ENCODE peak calls at places on chromosomes 16 and 17, in nine cellular contexts. E, W, K, L, V, R, U, J and I are unnamed samples.

GRCh38 chr16:87458424-87458915 is 34.4 kb downstream of the ZCCHC14 start:
- DNase-seq in R (no peak), U (no peak), W (no peak), E (no peak), L (no peak), V (no peak), J (no peak), K (no peak), I (no peak)

GRCh38 chr16:69384974-69385373 is 833 bp downstream of the TERF2 start:
- DNase-seq in W (no peak), R (no peak), K (no peak), L (no peak), V (no peak), U (no peak), E (no peak), J (no peak), I (no peak)

GRCh38 chr17:61567045-61567802 is 23.8 kb downstream of the NACA2 start:
- DNase-seq in W (peak), K (no peak), R (peak), V (no peak), J (no peak), U (no peak), E (no peak), L (no peak), I (no peak)

GRCh38 chr16:71337631-71338030 is 20.9 kb upstream of the CALB2 start:
- DNase-seq in E (no peak), L (no peak), U (no peak), R (no peak), K (no peak), W (no peak), J (no peak), V (no peak), I (no peak)

GRCh38 chr17:9298135-9298534 is 276.8 kb downstream of the NTN1 start:
- DNase-seq in J (no peak), U (no peak), L (no peak), V (no peak), R (no peak), E (no peak), K (no peak), W (no peak), I (no peak)

GRCh38 chr16:79188115-79188779 is 412.3 kb downstream of the MAF start:
- DNase-seq in E (no peak), J (no peak), U (no peak), L (no peak), W (no peak), K (no peak), V (no peak), R (no peak), I (no peak)

GRCh38 chr16:28067604-28068382 is 4.3 kb upstream of the GSG1L start:
- DNase-seq in J (no peak), L (no peak), E (no peak), K (peak), R (no peak), V (no peak), W (peak), U (no peak), I (no peak)

GRCh38 chr17:66717680-66718079 is 117.2 kb upstream of the CACNG5 start:
- DNase-seq in W (no peak), K (no peak), R (no peak), L (no peak), U (no peak), E (peak), V (no peak), J (no peak), I (peak)

GRCh38 chr17:59842901-59843652 is 49.7 kb downstream of the TUBD1 start:
- DNase-seq in J (no peak), K (peak), V (no peak), W (peak), L (peak), R (peak), E (peak), U (no peak), I (peak)

GRCh38 chr17:72407336-72408121 is 286.7 kb downstream of the SOX9 start:
- DNase-seq in L (peak), E (peak), U (no peak), W (peak), J (peak), R (peak), V (no peak), K (peak), I (peak)

GRCh38 chr17:74690409-74690825 is 22.3 kb downstream of the CD300LF start:
- DNase-seq in J (no peak), L (no peak), U (no peak), W (no peak), K (no peak), V (peak), R (no peak), E (peak), I (peak)

GRCh38 chr16:30356401-30357084 is 1.4 kb upstream of the CD2BP2 start:
- DNase-seq in K (no peak), R (no peak), W (peak), E (peak), L (no peak), V (no peak), J (no peak), U (no peak), I (no peak)
- H3K4me3 ChIP-seq in K (peak), R (peak), W (no peak), E (peak), L (no peak), V (peak), J (peak), U (peak), I (peak)

GRCh38 chr17:56845934-56846333 is 12.0 kb downstream of the DGKE start:
- DNase-seq in E (no peak), J (no peak), R (no peak), L (no peak), U (no peak), K (no peak), V (no peak), W (no peak), I (no peak)

GRCh38 chr17:56851008-56851407 is 17.1 kb downstream of the DGKE start:
- DNase-seq in E (no peak), R (no peak), W (no peak), V (no peak), J (no peak), U (no peak), K (no peak), L (no peak), I (no peak)

DNA sequence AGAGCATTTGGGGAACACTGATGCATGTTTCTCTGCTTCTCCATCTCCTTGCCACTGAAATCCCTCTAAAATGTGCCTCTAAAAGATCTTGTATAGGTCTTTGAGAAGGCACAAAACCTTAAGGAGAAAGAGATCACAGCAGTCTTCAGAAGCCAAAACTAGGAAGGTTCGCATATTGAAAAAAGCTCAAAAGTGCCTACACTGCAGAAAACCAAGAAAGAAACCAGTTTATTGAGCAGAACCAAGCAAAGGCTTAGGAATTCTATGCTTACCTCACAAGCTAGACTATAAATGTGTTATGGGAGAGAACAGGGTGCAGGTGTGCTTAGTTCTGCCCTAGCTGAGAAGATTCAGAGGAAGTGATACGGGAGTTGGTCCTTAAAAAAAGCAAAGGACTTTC is 16.6 kb downstream of the DGKE start:
- DNase-seq in J (no peak), R (no peak), L (no peak), U (no peak), W (no peak), E (no peak), V (no peak), K (no peak), I (no peak)
- H3K4me3 ChIP-seq in J (no peak), R (no peak), L (no peak), U (no peak), W (no peak), E (no peak), V (no peak), K (no peak), I (no peak)

GRCh38 chr17:42623732-42624596 is 14.5 kb downstream of the TUBG1 start:
- DNase-seq in V (no peak), E (no peak), K (no peak), L (no peak), U (no peak), R (peak), W (no peak), J (no peak), I (no peak)

GRCh38 chr17:42613699-42614295 is 4.3 kb downstream of the TUBG1 start:
- DNase-seq in V (no peak), E (no peak), L (no peak), W (no peak), R (no peak), J (no peak), K (no peak), U (no peak), I (no peak)

GRCh38 chr17:42617956-42618431 is 8.5 kb downstream of the TUBG1 start:
- DNase-seq in W (no peak), U (no peak), K (no peak), R (no peak), L (no peak), J (no peak), V (no peak), E (no peak), I (no peak)

DNA sequence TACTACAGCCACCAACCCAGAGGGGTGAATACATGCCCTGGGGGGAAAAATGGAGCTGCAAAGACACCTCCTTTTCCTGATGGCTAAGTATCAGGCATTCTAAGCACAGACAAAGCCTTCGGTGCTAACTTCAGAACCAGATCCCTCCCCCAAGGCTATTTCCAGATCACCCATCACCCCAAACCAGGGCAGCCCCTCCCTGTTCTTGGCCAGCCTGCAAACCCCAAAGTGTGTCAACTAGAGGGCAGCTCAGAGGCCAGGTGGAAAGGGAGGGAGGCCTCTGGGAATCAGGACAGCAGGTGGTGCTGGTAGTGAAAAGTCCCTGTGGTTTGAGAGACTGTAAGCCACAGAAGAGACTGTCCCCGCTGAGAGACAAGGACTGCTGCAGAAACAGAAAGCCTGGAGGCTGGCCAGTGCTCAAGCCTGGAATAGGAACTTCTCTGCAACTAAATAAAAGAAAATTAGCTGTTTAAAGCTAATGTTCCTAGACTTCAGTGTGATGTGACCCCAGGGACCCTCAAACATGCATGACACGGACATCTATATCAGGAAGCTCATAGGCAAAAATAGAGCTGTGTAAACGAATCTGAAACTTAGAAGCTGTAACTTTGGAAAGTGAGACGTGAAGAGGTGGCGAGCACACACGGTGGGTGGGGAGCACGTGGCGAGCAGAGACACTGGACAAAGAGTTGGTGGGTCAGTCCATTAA is 9.1 kb downstream of the TUBG1 start:
- DNase-seq in L (no peak), E (peak), R (no peak), U (peak), J (peak), W (no peak), V (peak), K (no peak), I (no peak)
- H3K4me3 ChIP-seq in L (no peak), E (no peak), R (no peak), U (no peak), J (no peak), W (no peak), V (no peak), K (no peak), I (no peak)

DNA sequence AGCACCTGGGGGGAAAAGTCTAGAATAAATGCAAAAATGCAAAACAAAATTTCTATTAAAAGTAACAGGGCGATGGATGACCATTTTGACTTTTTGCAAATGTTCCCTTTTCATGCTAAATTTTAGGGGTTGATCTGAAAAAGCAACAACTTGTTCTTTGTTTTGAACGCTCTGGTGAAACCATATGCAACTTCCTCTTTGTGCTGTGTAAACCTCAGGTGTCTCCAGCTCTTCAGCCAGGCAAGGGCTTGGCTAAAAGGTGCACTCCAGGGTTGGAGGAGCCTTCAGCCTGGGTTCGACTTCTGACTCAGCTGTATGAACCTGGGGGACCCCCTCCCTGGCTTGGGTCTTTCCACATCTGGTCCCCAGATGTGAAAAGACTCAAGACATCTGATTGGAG is 9.5 kb downstream of the IRF8 start:
- DNase-seq in L (no peak), E (no peak), V (no peak), W (no peak), K (no peak), R (no peak), J (no peak), U (no peak), I (no peak)
- H3K4me3 ChIP-seq in L (no peak), E (no peak), V (no peak), W (no peak), K (no peak), R (no peak), J (no peak), U (no peak), I (no peak)

GRCh38 chr17:3691539-3692166 is 4.3 kb downstream of the P2RX5 start:
- DNase-seq in K (no peak), L (no peak), R (no peak), E (no peak), W (no peak), J (no peak), V (no peak), U (no peak), I (no peak)
- H3K4me3 ChIP-seq in K (no peak), L (no peak), R (no peak), E (no peak), W (no peak), J (no peak), V (no peak), U (no peak), I (no peak)

GRCh38 chr17:57985675-57985974 is 2.4 kb downstream of the VEZF1 start:
- DNase-seq in J (no peak), L (no peak), R (no peak), U (no peak), E (no peak), W (peak), K (peak), V (no peak), I (no peak)
- H3K4me3 ChIP-seq in J (peak), L (peak), R (peak), U (peak), E (peak), W (peak), K (peak), V (no peak), I (peak)

GRCh38 chr16:1818873-1819525 is 7.6 kb downstream of the HAGH start:
- DNase-seq in R (no peak), W (no peak), U (no peak), L (no peak), V (no peak), K (no peak), J (no peak), E (no peak), I (peak)

GRCh38 chr16:1816396-1817275 is 10.0 kb downstream of the HAGH start:
- DNase-seq in L (no peak), V (no peak), U (no peak), W (no peak), K (no peak), R (no peak), J (no peak), E (no peak), I (no peak)

GRCh38 chr16:1818204-1818872 is 8.3 kb downstream of the HAGH start:
- DNase-seq in K (no peak), V (no peak), U (no peak), J (no peak), L (no peak), R (no peak), W (no peak), E (no peak), I (no peak)

GRCh38 chr16:1817716-1818115 is 8.9 kb downstream of the HAGH start:
- DNase-seq in E (no peak), L (no peak), W (no peak), J (no peak), K (no peak), V (no peak), R (no peak), U (no peak), I (peak)

GRCh38 chr16:1817276-1817589 is 9.4 kb downstream of the HAGH start:
- DNase-seq in U (no peak), R (no peak), L (no peak), W (no peak), V (no peak), E (no peak), J (no peak), K (no peak), I (no peak)
- H3K4me3 ChIP-seq in U (no peak), R (no peak), L (no peak), W (no peak), V (no peak), E (no peak), J (no peak), K (no peak), I (no peak)

GRCh38 chr17:28498652-28499365 is 7.3 kb upstream of the FOXN1 start:
- DNase-seq in K (no peak), J (no peak), R (no peak), V (no peak), L (no peak), W (no peak), E (no peak), U (no peak), I (no peak)
- H3K4me3 ChIP-seq in K (no peak), J (no peak), R (no peak), V (no peak), L (no peak), W (no peak), E (no peak), U (no peak), I (no peak)

GRCh38 chr17:43984521-43984920 is 19.9 kb upstream of the NAGS start:
- DNase-seq in K (no peak), J (no peak), W (no peak), V (no peak), E (no peak), L (no peak), R (no peak), U (peak), I (no peak)
- H3K4me3 ChIP-seq in K (peak), J (no peak), W (no peak), V (no peak), E (peak), L (peak), R (no peak), U (peak), I (no peak)

DNA sequence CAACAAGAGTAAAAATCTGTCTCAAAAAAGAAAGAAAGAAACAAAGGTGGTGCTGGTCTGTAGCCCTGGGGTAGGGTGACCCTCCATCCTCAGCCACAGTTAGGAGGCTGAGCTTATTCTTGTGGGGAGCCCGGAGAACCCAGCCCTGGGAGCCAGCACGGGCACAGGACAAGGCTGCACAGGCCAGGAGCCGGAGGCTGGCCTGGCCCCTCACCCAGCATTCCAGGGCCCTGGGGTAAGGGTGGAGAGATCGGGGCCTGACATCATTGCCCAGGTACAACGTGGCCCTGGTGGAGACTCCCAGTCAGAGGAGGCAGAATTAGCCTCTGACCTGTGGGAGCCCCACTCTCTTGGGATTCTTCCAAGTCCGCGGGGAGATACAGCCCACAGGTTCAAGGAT is 10.3 kb upstream of the KRT17 start:
- DNase-seq in W (no peak), K (no peak), J (no peak), V (no peak), E (no peak), L (no peak), U (no peak), R (no peak), I (no peak)
- H3K4me3 ChIP-seq in W (no peak), K (no peak), J (no peak), V (no peak), E (no peak), L (no peak), U (no peak), R (no peak), I (no peak)